ENCODE peak calls at places on chromosomes 13 and 19, in nine cellular contexts. P, S, Y, F, B, E, C, J and A are unnamed samples.

GRCh38 chr13:19622189-19622588 is 11.3 kb upstream of the MPHOSPH8 start:
- DNase-seq in P (no peak), C (no peak), J (no peak), S (no peak), Y (no peak), B (no peak), E (no peak), F (no peak), A (no peak)

GRCh38 chr19:6794817-6795431 is 22.4 kb downstream of the VAV1 start:
- DNase-seq in S (no peak), F (no peak), J (no peak), B (no peak), P (no peak), Y (no peak), E (no peak), C (no peak), A (no peak)

GRCh38 chr13:107866666-107867623 is 348.4 kb downstream of the LIG4 start:
- DNase-seq in S (no peak), P (no peak), Y (no peak), C (peak; percentile 37), B (peak; percentile 66), F (no peak), E (no peak), J (peak; percentile 64), A (no peak)

GRCh38 chr13:73672492-73672891 is 461.7 kb downstream of the KLF12 start:
- DNase-seq in F (no peak), Y (no peak), B (no peak), J (no peak), S (no peak), C (peak; percentile 34), P (no peak), E (no peak), A (no peak)

GRCh38 chr19:55158848-55159793 is 1.6 kb upstream of the TNNI3 start:
- DNase-seq in J (no peak), C (no peak), B (peak; percentile 51), S (no peak), F (peak; percentile 85), P (no peak), Y (peak; percentile 55), E (no peak), A (no peak)

GRCh38 chr19:7426986-7427385 is 61.8 kb downstream of the PEX11G start:
- DNase-seq in F (no peak), E (no peak), B (no peak), J (no peak), C (no peak), P (no peak), S (no peak), Y (no peak), A (no peak)

GRCh38 chr19:38197937-38198704 is 25.9 kb downstream of the DPF1 start:
- DNase-seq in P (no peak), E (no peak), S (no peak), C (no peak), Y (no peak), J (no peak), B (no peak), F (no peak), A (no peak)

GRCh38 chr13:29369060-29369743 is 226.3 kb downstream of the SLC7A1 start:
- DNase-seq in P (no peak), J (no peak), E (peak; percentile 25), Y (no peak), B (peak; percentile 73), F (no peak), S (no peak), C (peak; percentile 16), A (no peak)

GRCh38 chr19:7152568-7152967 is 83.1 kb downstream of the ZNF557 start:
- DNase-seq in E (no peak), P (no peak), C (no peak), S (no peak), B (no peak), Y (no peak), J (no peak), F (no peak), A (no peak)

GRCh38 chr13:93249259-93249917 is 22.8 kb downstream of the GPC6 start:
- DNase-seq in C (peak; percentile 91), S (no peak), P (no peak), F (no peak), E (no peak), Y (no peak), B (no peak), J (no peak), A (no peak)

GRCh38 chr13:26074706-26075105 is 22.9 kb upstream of the SHISA2 start:
- DNase-seq in C (peak; percentile 26), J (no peak), E (peak; percentile 46), P (no peak), S (no peak), Y (no peak), F (no peak), B (no peak), A (no peak)

DNA sequence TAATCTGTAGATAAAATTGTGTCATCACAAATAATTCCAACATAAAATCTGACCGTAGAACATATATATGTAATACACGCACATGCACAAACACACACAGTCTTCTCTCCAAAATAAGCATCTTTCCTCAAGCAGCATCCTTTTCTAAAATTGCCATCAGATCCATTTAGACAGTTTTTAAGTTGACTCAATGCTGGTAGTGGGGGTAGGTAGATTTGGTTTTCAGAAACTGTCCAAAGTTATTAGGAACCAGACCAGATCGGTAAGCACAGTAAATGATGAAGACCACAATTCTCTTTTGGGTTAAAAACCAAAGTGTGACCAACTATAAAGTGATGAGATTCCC is 64.6 kb downstream of the SERP2 start:
- DNase-seq in S (no peak), P (no peak), F (no peak), C (no peak), J (no peak), B (no peak), Y (no peak), E (no peak), A (no peak)
- TF ChIP-seq CTCF in S (no peak), P (no peak), F (no peak), C (no peak), J (no peak), B (no peak), Y (no peak), E (no peak), A (no peak)

GRCh38 chr19:40245506-40246128 is 19.1 kb upstream of the CCNP start:
- DNase-seq in J (no peak), C (no peak), S (no peak), B (no peak), P (no peak), Y (no peak), E (no peak), F (no peak), A (no peak)

GRCh38 chr19:40246292-40247073 is 20.0 kb upstream of the CCNP start:
- DNase-seq in E (no peak), J (no peak), P (no peak), C (no peak), B (no peak), S (no peak), Y (no peak), F (no peak), A (no peak)

GRCh38 chr19:40249201-40249600 is 22.7 kb upstream of the CCNP start:
- DNase-seq in J (no peak), F (no peak), P (no peak), S (no peak), E (no peak), C (no peak), B (no peak), Y (no peak), A (no peak)

GRCh38 chr19:40247735-40248262 is 21.3 kb upstream of the CCNP start:
- DNase-seq in F (no peak), B (no peak), C (no peak), E (peak; percentile 55), Y (no peak), S (no peak), J (no peak), P (no peak), A (no peak)

DNA sequence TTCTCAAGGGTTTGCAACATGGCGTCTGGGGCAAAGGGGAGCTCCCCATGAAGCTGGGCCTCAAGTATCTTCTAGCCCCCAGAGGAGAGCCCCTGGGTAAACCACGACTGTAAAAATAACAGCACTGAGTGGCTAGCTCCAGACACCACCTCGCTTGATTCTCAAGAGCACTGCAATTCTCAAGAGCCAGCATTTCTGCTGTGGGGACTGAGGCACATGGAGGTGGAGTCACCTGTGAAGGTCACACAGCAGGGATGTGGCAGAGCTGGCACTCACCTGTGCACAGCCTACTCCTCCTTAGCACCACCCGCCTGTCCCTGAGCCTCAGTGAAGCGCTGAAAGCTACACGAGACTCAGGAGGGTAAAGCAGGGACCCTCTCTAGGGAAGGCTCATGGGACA is 20.7 kb upstream of the CCNP start:
- DNase-seq in Y (no peak), E (peak; percentile 92), P (no peak), C (no peak), J (no peak), B (no peak), S (no peak), F (no peak), A (no peak)
- H3K4me3 ChIP-seq in Y (no peak overlapping the region), E (no peak overlapping the region), P (no peak overlapping the region), C (no peak overlapping the region), J (no peak overlapping the region), B (no peak overlapping the region), S (no peak overlapping the region), F (no peak overlapping the region), A (no peak overlapping the region)

DNA sequence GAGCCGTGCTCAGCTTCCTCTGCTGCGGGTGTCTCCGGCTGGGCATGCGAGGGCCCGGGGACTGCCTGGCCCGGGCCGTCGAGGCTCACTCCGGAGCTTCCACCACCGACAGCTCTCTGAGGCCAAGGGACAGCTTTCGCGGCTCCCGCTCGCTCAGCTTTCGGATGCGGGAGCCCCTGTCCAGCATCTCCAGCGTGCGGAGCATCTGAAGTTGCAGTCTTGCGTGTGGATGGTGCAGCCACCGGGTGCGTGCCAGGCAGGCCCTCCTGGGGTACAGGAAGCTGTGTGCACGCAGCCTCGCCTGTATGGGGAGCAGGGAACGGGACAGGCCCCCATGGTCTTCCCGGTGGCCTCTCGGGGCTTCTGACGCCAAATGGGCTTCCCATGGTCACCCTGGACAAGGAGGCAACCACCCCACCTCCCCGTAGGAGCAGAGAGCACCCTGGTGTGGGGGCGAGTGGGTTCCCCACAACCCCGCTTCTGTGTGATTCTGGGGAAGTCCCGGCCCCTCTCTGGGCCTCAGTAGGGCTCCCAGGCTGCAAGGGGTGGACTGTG is 1.2 kb downstream of the S1PR4 start:
- DNase-seq in J (no peak), Y (no peak), B (no peak), E (no peak), P (peak; percentile 89), S (no peak), F (no peak), C (no peak), A (no peak)
- H3K4me1 ChIP-seq in J (no peaks in the 10 kb centered on the region), Y (peaks cover 20% of the 10 kb centered on the region), B (no peaks in the 10 kb centered on the region), E (peaks cover 20% of the 10 kb centered on the region), P (peaks cover 43% of the 10 kb centered on the region), S (peaks cover 10% of the 10 kb centered on the region), F (peaks cover 1% of the 10 kb centered on the region), C (peaks cover 9% of the 10 kb centered on the region), A (no peaks in the 10 kb centered on the region)

GRCh38 chr13:61954092-61954491 is 538.4 kb upstream of the PCDH20 start:
- DNase-seq in P (no peak), J (no peak), C (no peak), B (peak; percentile 52), E (no peak), F (no peak), Y (no peak), S (no peak), A (no peak)
- TF ChIP-seq CTCF in P (peak; percentile 14), J (no peak), C (peak; percentile 39), B (peak; percentile 22), E (no peak), F (peak; percentile 6), Y (peak; percentile 39), S (peak; percentile 20), A (no peak)

GRCh38 chr13:100520936-100521765 is 67.4 kb downstream of the GGACT start:
- DNase-seq in Y (no peak), B (no peak), P (no peak), E (no peak), C (no peak), F (no peak), S (no peak), J (no peak), A (no peak)
- H3K4me3 ChIP-seq in Y (no peak overlapping the region), B (no peak overlapping the region), P (no peak overlapping the region), E (no peak overlapping the region), C (no peak overlapping the region), F (no peak overlapping the region), S (no peak overlapping the region), J (no peak overlapping the region), A (no peak overlapping the region)